ENCODE peak calls at places on chromosomes 11 and 22, in four cellular contexts. One of them, this sample, is unnamed.

GRCh38 chr11:128807909-128808308 is 59.2 kb downstream of the KCNJ1 start:
- DNase-seq in HepG2: no peak
- DNase-seq in GM12878: no peak
- DNase-seq in HEK293T: no peak
- DNase-seq in this sample: no peak

GRCh38 chr11:44179173-44179572 is 83.7 kb downstream of the EXT2 start:
- DNase-seq in GM12878: no peak
- DNase-seq in HEK293T: no peak
- DNase-seq in HepG2: no peak
- DNase-seq in this sample: no peak

GRCh38 chr22:46891382-46891951 is 129.0 kb downstream of the TBC1D22A start:
- DNase-seq in GM12878: no peak
- DNase-seq in HepG2: no peak
- DNase-seq in HEK293T: no peak
- DNase-seq in this sample: no peak

GRCh38 chr11:129703846-129704245 is 111.8 kb upstream of the TMEM45B start:
- DNase-seq in GM12878: no peak
- DNase-seq in HepG2: no peak
- DNase-seq in HEK293T: no peak
- DNase-seq in this sample: peak

GRCh38 chr11:47413908-47414684 is 5.7 kb downstream of the SLC39A13 start:
- DNase-seq in HepG2: no peak
- DNase-seq in GM12878: no peak
- DNase-seq in HEK293T: no peak
- DNase-seq in this sample: no peak

GRCh38 chr11:64561984-64562722 is 28.9 kb upstream of the SLC22A12 start:
- DNase-seq in GM12878: no peak
- DNase-seq in HEK293T: no peak
- DNase-seq in HepG2: no peak
- DNase-seq in this sample: no peak

GRCh38 chr11:67644042-67644441 is 4.5 kb upstream of the TBX10 start:
- DNase-seq in GM12878: no peak
- DNase-seq in HEK293T: no peak
- DNase-seq in HepG2: peak
- DNase-seq in this sample: no peak

GRCh38 chr11:124075841-124076571 is 34.9 kb upstream of the OR10G7 start:
- DNase-seq in HEK293T: no peak
- DNase-seq in GM12878: no peak
- DNase-seq in HepG2: no peak
- DNase-seq in this sample: no peak

GRCh38 chr11:86980397-86980796 is 25.2 kb upstream of the FZD4 start:
- DNase-seq in HEK293T: no peak
- DNase-seq in HepG2: no peak
- DNase-seq in GM12878: no peak
- DNase-seq in this sample: no peak

GRCh38 chr22:28429711-28430110 is 249.9 kb downstream of the TTC28 start:
- DNase-seq in GM12878: no peak
- DNase-seq in HepG2: no peak
- DNase-seq in HEK293T: no peak
- DNase-seq in this sample: no peak
- TF ChIP-seq TARDBP in GM12878: no peak
- TF ChIP-seq TARDBP in HepG2: no peak
- TF ChIP-seq TARDBP in HEK293T: no peak
- TF ChIP-seq TARDBP in this sample: no peak

GRCh38 chr11:83054001-83054400 is 17.7 kb downstream of the RAB30 start:
- DNase-seq in GM12878: no peak
- DNase-seq in HEK293T: no peak
- DNase-seq in HepG2: no peak
- DNase-seq in this sample: no peak
- TF ChIP-seq TARDBP in GM12878: no peak
- TF ChIP-seq TARDBP in HEK293T: no peak
- TF ChIP-seq TARDBP in HepG2: no peak
- TF ChIP-seq TARDBP in this sample: no peak

GRCh38 chr11:121754603-121755002 is 301.8 kb upstream of the SORL1-AS1 start:
- DNase-seq in GM12878: no peak
- DNase-seq in HepG2: no peak
- DNase-seq in HEK293T: no peak
- DNase-seq in this sample: no peak

GRCh38 chr11:121761171-121761570 is 308.4 kb upstream of the SORL1-AS1 start:
- DNase-seq in HepG2: no peak
- DNase-seq in GM12878: no peak
- DNase-seq in HEK293T: no peak
- DNase-seq in this sample: no peak

GRCh38 chr11:121762820-121763219 is 310.1 kb upstream of the SORL1-AS1 start:
- DNase-seq in HepG2: no peak
- DNase-seq in GM12878: no peak
- DNase-seq in HEK293T: no peak
- DNase-seq in this sample: no peak

GRCh38 chr11:121755191-121755590 is 302.4 kb upstream of the SORL1-AS1 start:
- DNase-seq in HepG2: no peak
- DNase-seq in HEK293T: no peak
- DNase-seq in GM12878: no peak
- DNase-seq in this sample: no peak

DNA sequence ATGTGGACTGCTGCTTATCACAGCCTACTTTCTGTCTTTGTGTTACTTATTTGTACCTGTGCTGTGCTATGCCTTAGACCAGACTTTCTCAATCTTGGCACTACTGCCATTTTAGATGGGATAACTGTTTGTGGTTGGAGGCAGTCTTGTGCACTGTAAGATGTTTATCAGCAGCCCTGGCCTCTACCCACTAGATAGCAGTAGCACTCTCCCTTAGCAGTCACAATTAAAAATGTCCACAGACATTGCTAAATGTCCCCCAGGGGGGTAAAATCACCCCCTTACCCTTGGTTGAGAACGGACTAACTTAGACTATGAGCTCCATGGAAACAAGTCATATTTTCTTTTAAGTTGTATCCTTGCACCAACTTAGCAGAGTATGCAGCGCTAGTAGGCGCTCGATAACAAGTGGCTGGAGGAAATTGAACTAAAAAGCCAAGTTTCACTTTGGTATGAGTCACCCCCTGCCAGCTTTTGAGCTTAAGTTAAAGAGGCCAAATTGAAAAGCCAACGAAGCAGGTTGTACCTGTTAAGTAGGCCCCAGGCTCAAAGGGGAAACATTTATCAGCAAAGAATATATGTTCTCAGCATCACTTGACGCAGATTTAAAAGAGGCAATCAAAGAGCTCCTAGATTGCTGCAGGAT is 304.8 kb upstream of the SORL1-AS1 start:
- DNase-seq in HEK293T: no peak
- DNase-seq in HepG2: no peak
- DNase-seq in GM12878: no peak
- DNase-seq in this sample: no peak
- TF ChIP-seq TARDBP in HEK293T: no peak
- TF ChIP-seq TARDBP in HepG2: no peak
- TF ChIP-seq TARDBP in GM12878: no peak
- TF ChIP-seq TARDBP in this sample: no peak

GRCh38 chr11:75725552-75726320 is 8.1 kb downstream of the MOGAT2 start:
- DNase-seq in HepG2: no peak
- DNase-seq in HEK293T: no peak
- DNase-seq in GM12878: no peak
- DNase-seq in this sample: no peak
- TF ChIP-seq TARDBP in HepG2: no peak
- TF ChIP-seq TARDBP in HEK293T: no peak
- TF ChIP-seq TARDBP in GM12878: no peak
- TF ChIP-seq TARDBP in this sample: no peak

DNA sequence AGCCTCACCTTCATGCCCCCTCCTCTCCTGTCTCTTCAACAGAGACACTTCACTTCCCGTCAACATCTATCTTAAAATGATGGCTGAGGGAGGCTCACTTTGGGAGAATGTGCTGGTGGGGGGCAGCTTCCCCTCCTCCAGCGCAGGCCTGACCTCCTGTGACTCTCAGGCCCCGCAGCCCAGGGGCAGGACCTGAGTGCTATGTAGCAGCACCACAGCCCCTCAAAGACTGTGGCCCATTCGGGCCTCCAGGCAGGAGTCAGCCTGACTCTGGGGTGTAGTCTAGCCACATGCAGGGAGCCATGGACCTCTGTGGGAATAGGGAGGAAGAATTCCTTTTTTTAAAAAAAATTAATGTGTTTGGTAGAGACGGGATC is 43.7 kb downstream of the DKK3 start:
- DNase-seq in GM12878: no peak
- DNase-seq in HepG2: no peak
- DNase-seq in HEK293T: no peak
- DNase-seq in this sample: no peak
- TF ChIP-seq TARDBP in GM12878: no peak
- TF ChIP-seq TARDBP in HepG2: no peak
- TF ChIP-seq TARDBP in HEK293T: no peak
- TF ChIP-seq TARDBP in this sample: no peak

DNA sequence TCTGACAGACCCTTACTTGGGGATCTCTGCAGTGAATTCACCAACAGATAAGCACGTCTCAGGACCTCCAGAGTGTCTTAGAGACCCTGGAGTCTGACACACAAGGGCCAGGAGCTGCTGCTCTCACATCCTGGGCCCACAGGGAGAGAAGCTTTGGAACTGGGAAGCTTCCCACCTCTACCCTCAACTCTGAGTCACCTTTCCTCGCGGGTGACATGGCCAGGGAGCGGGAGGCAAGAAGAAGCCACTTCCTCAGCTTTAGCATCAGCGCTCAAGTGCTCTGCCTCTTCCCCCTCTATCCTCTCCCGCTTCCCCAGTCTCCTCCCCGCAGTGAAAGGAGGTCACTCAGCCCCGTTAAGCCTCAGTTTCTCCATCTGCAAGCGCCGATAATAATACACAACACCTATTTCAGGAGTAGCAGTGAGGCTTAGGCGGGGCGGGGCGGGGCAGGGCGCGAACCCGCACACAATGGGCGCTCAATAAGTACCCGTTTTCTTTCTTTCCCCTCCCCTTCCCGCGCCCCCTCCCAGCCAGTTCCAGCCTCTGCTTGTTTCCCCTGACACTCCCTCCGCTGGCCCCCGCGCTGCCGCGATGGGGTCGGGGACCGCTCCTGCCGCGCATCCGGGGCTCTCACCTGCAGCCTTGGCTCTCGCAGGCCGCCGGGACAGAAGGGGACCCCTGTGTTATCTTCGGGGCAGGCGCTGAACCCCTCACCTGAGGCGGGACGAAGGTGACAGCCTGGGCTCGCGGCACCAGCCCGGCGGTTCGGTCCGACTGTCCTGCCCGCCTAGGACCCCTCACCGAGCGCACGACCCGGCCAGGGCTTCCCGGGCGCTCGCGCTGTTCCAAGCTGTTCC is 937 bp downstream of the GDPD5 start:
- DNase-seq in GM12878: no peak
- DNase-seq in HEK293T: peak
- DNase-seq in HepG2: no peak
- DNase-seq in this sample: peak
- TF ChIP-seq TARDBP in GM12878: no peak
- TF ChIP-seq TARDBP in HEK293T: no peak
- TF ChIP-seq TARDBP in HepG2: no peak
- TF ChIP-seq TARDBP in this sample: no peak

DNA sequence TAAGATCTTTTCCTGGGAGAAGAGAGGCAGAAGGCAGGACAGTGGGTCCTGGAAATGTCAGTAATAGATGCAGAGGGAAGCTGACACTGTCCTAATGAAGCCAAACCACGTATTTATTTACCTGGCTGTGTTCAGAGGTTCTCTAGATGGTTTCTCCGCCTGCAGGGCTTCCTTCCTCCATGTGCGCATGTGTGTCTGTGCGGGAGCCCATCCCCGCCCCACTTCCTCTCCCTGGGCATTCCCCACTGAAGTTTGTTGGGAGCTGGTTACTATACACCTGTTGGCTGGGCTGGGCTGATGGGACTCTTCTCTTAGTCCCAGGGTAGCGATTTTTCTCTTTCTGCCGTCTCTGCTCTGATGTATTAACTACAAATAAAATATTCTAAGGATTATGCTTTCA is 204.9 kb upstream of the TBCEL start:
- DNase-seq in HepG2: peak
- DNase-seq in HEK293T: no peak
- DNase-seq in GM12878: no peak
- DNase-seq in this sample: no peak
- TF ChIP-seq TARDBP in HepG2: no peak
- TF ChIP-seq TARDBP in HEK293T: no peak
- TF ChIP-seq TARDBP in GM12878: no peak
- TF ChIP-seq TARDBP in this sample: no peak

GRCh38 chr11:62458212-62459002 is 39.6 kb downstream of the SCGB1A1 start:
- DNase-seq in HepG2: peak
- DNase-seq in GM12878: no peak
- DNase-seq in HEK293T: no peak
- DNase-seq in this sample: peak

GRCh38 chr11:62457474-62457873 is 38.6 kb downstream of the SCGB1A1 start:
- DNase-seq in HEK293T: no peak
- DNase-seq in GM12878: no peak
- DNase-seq in HepG2: no peak
- DNase-seq in this sample: no peak

GRCh38 chr11:62452839-62453468 is 34.1 kb downstream of the SCGB1A1 start:
- DNase-seq in HEK293T: no peak
- DNase-seq in GM12878: no peak
- DNase-seq in HepG2: no peak
- DNase-seq in this sample: no peak

GRCh38 chr11:62459080-62459479 is 40.2 kb downstream of the SCGB1A1 start:
- DNase-seq in HepG2: no peak
- DNase-seq in HEK293T: no peak
- DNase-seq in GM12878: no peak
- DNase-seq in this sample: no peak

GRCh38 chr11:62456630-62457029 is 37.8 kb downstream of the SCGB1A1 start:
- DNase-seq in GM12878: no peak
- DNase-seq in HepG2: no peak
- DNase-seq in HEK293T: no peak
- DNase-seq in this sample: no peak
- TF ChIP-seq TARDBP in GM12878: no peak
- TF ChIP-seq TARDBP in HepG2: no peak
- TF ChIP-seq TARDBP in HEK293T: no peak
- TF ChIP-seq TARDBP in this sample: no peak

This sample was measured in K562.